ENCODE peak calls at places on chromosomes 11 and 22, in nine cellular contexts. J is adrenal gland, N is cardiac fibroblast, S is gastrocnemius medialis, L is cardiac muscle cell, G is retinal pigment epithelial cell, H is body of pancreas, T is breast epithelium, D is GM20000. R is an unnamed sample.

GRCh38 chr11:118621071-118621815 is 13.8 kb downstream of the PHLDB1 start:
- DNase-seq in J (peak; percentile 94), N (peak; percentile 86), S (peak; percentile 77), L (peak; percentile 92), G (peak; percentile 63), H (peak; percentile 79), T (peak; percentile 90), D (no peak), R (no peak)

GRCh38 chr22:46086577-46087335 is 63.6 kb upstream of the PPARA start:
- DNase-seq in J (peak; percentile 67), N (peak; percentile 80), S (peak; percentile 61), L (no peak), G (no peak), H (no peak), T (no peak), D (no peak), R (no peak)

GRCh38 chr22:30457964-30458363 is 13.9 kb downstream of the SEC14L3 start:
- DNase-seq in J (no peak), N (peak; percentile 12), S (no peak), L (no peak), G (no peak), H (no peak), T (no peak), D (no peak), R (no peak)

GRCh38 chr11:66547662-66548009 is 933 bp downstream of the ACTN3 start:
- DNase-seq in J (no peak), N (no peak), S (peak; percentile 38), L (peak; percentile 80), G (no peak), H (no peak), T (no peak), D (no peak), R (no peak)

GRCh38 chr11:83042966-83043711 is 28.6 kb downstream of the RAB30 start:
- DNase-seq in J (no peak), N (no peak), S (no peak), L (no peak), G (no peak), H (no peak), T (peak; percentile 36), D (no peak), R (no peak)

GRCh38 chr11:75447415-75447814 is 14.4 kb upstream of the KLHL35 start:
- DNase-seq in J (no peak), N (no peak), S (no peak), L (no peak), G (no peak), H (no peak), T (no peak), D (no peak), R (no peak)

GRCh38 chr11:65430406-65431217 is 8.0 kb downstream of the NEAT1 start:
- DNase-seq in J (peak; percentile 57), N (peak; percentile 76), S (no peak), L (no peak), G (no peak), H (no peak), T (peak; percentile 15), D (no peak), R (no peak)

GRCh38 chr11:36091256-36091811 is 147.5 kb downstream of the LDLRAD3 start:
- DNase-seq in J (no peak), N (peak; percentile 79), S (no peak), L (no peak), G (peak; percentile 21), H (no peak), T (no peak), D (no peak), R (no peak)

GRCh38 chr11:57073121-57073520 is 84.4 kb downstream of the OR5AK2 start:
- DNase-seq in J (no peak), N (peak; percentile 35), S (no peak), L (no peak), G (no peak), H (no peak), T (no peak), D (no peak), R (no peak)

GRCh38 chr11:44726278-44727113 is at the start of gene TSPAN18:
- DNase-seq in J (no peak), N (no peak), S (no peak), L (peak; percentile 75), G (no peak), H (peak; percentile 4), T (no peak), D (peak; percentile 90), R (peak; percentile 87)

GRCh38 chr11:116170526-116171120 is 602.2 kb downstream of the BUD13 start:
- DNase-seq in J (peak; percentile 42), N (no peak), S (no peak), L (no peak), G (no peak), H (no peak), T (no peak), D (no peak), R (no peak)
- TF ChIP-seq CTCF in J (no peak), N (no peak), S (no peak), L (no peak), G (peak; percentile 31), H (peak; percentile 7), T (no peak), D (peak; percentile 23), R (peak; percentile 23)

GRCh38 chr22:44360686-44361381 is 48.1 kb upstream of the SHISAL1 start:
- DNase-seq in J (no peak), N (peak; percentile 40), S (peak; percentile 19), L (no peak), G (no peak), H (no peak), T (peak; percentile 86), D (no peak), R (no peak)
- TF ChIP-seq CTCF in J (no peak), N (peak; percentile 36), S (no peak), L (peak; percentile 46), G (no peak), H (no peak), T (peak; percentile 41), D (no peak), R (no peak)

GRCh38 chr11:126359431-126360048 is 4.1 kb downstream of the ST3GAL4 start:
- DNase-seq in J (peak; percentile 95), N (peak; percentile 52), S (peak; percentile 48), L (no peak), G (no peak), H (peak; percentile 38), T (peak; percentile 61), D (no peak), R (no peak)
- TF ChIP-seq CTCF in J (peak; percentile 24), N (peak; percentile 24), S (no peak), L (peak; percentile 43), G (peak; percentile 48), H (no peak), T (no peak), D (no peak), R (no peak)

GRCh38 chr11:128550967-128551522 is 36.3 kb downstream of the ETS1 start:
- DNase-seq in J (no peak), N (no peak), S (no peak), L (no peak), G (no peak), H (no peak), T (no peak), D (no peak), R (no peak)

GRCh38 chr11:128552783-128553661 is 34.3 kb downstream of the ETS1 start:
- DNase-seq in J (no peak), N (peak; percentile 79), S (no peak), L (no peak), G (no peak), H (peak; percentile 31), T (peak; percentile 76), D (peak; percentile 84), R (peak; percentile 83)

GRCh38 chr11:128555606-128556005 is 31.8 kb downstream of the ETS1 start:
- DNase-seq in J (no peak), N (peak; percentile 43), S (no peak), L (peak; percentile 21), G (no peak), H (no peak), T (no peak), D (no peak), R (no peak)

GRCh38 chr11:128551641-128552335 is 35.6 kb downstream of the ETS1 start:
- DNase-seq in J (no peak), N (peak; percentile 32), S (no peak), L (no peak), G (no peak), H (no peak), T (no peak), D (peak; percentile 71), R (peak; percentile 71)

DNA sequence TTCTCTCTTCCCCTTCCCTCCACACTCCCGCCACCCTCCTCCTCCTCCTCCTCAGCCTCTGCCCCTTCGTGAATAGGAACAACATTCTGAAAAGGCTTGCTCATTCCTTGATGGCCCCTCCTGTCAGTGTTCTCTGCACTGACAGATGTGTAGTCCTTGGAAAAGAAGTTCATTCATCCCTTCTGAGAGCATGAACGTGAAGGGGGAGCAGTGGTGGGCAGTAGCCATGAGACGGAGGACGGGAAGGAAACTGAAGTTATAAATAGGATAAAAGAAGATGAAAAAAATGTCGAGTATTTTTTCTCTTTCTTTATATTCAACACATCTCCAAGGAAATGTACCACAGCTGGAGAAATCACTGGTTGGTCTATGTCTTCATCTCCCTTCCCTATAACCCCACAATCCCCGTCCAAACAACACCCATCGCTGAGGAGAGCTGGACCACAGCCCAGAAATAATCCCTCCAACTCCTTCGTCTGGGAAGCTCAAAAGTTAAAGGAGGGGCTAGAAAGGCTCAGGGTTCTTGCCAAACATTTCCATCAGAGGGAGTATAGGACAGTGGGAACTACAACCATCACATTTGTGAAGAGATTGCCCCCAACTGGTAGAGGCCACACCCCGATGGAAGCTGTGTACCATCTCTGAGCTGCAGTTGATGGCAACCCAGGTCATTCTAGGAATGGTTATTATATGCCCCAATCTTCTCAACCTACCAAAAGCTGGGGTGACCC is 33.5 kb downstream of the ETS1 start:
- DNase-seq in J (no peak), N (peak; percentile 44), S (no peak), L (no peak), G (peak; percentile 67), H (no peak), T (no peak), D (no peak), R (no peak)
- TF ChIP-seq CTCF in J (no peak), N (peak; percentile 18), S (no peak), L (peak; percentile 52), G (peak; percentile 35), H (no peak), T (no peak), D (peak; percentile 59), R (peak; percentile 30)

GRCh38 chr11:8794677-8795103 is 112.1 kb downstream of the RPL27A start:
- DNase-seq in J (peak; percentile 50), N (no peak), S (no peak), L (peak; percentile 44), G (no peak), H (peak; percentile 93), T (no peak), D (no peak), R (no peak)
- TF ChIP-seq CTCF in J (peak; percentile 33), N (peak; percentile 18), S (no peak), L (no peak), G (peak; percentile 62), H (peak; percentile 94), T (no peak), D (peak; percentile 7), R (peak; percentile 9)

GRCh38 chr11:12485328-12485727 is 108.0 kb downstream of the PARVA start:
- DNase-seq in J (no peak), N (peak; percentile 32), S (no peak), L (no peak), G (no peak), H (no peak), T (no peak), D (no peak), R (no peak)
- TF ChIP-seq CTCF in J (peak; percentile 48), N (peak; percentile 58), S (no peak), L (peak; percentile 52), G (peak; percentile 56), H (peak; percentile 30), T (no peak), D (no peak), R (no peak)

GRCh38 chr22:44957267-44957905 is 52.4 kb downstream of the PHF21B start:
- DNase-seq in J (no peak), N (no peak), S (no peak), L (peak; percentile 37), G (no peak), H (no peak), T (no peak), D (no peak), R (no peak)
- TF ChIP-seq CTCF in J (no peak), N (no peak), S (no peak), L (peak; percentile 27), G (peak; percentile 48), H (no peak), T (no peak), D (no peak), R (peak; percentile 19)

R was measured in GM13977.